ENCODE peak calls at places on chromosomes 5 and 9, in eight cellular contexts. G is left ventricle myocardium inferior, A is ovary, F is hepatocyte, K is neural progenitor cell, S is tibial artery, B is astrocyte, X is endodermal cell. J is an unnamed sample. For H3K4me1, the result is how much of the 10 kb centered on the place peaks cover.

GRCh38 chr9:18756712-18757125 is 276.3 kb downstream of the SAXO1 start:
- DNase-seq in F (no peak), G (no peak), S (no peak), K (no peak), X (no peak), A (no peak), B (no peak), J (no peak)

GRCh38 chr9:27865031-27865438 is 291.8 kb upstream of the C9orf72 start:
- DNase-seq in A (no peak), S (no peak), G (no peak), X (no peak), B (peak), F (no peak), K (no peak), J (no peak)

GRCh38 chr5:51380603-51381207 is 2.5 kb upstream of the ISL1 start:
- DNase-seq in G (no peak), B (no peak), X (peak), F (peak), K (peak), S (no peak), A (no peak), J (no peak)

GRCh38 chr9:121646992-121647391 is 4.4 kb upstream of the DAB2IP start:
- DNase-seq in X (no peak), S (no peak), K (no peak), A (no peak), B (no peak), F (no peak), G (no peak), J (no peak)

GRCh38 chr5:8944005-8944404 is 601.9 kb downstream of the SEMA5A start:
- DNase-seq in G (no peak), B (peak), F (no peak), S (no peak), A (no peak), K (no peak), X (no peak), J (no peak)

GRCh38 chr5:120304653-120305052 is 159.4 kb upstream of the PRR16 start:
- DNase-seq in K (no peak), X (no peak), B (peak), A (no peak), S (no peak), F (peak), G (no peak), J (no peak)

GRCh38 chr5:177604656-177605055 is 4.7 kb downstream of the B4GALT7 start:
- DNase-seq in A (no peak), B (no peak), X (no peak), K (no peak), F (no peak), S (no peak), G (no peak), J (no peak)

GRCh38 chr9:37926737-37927590 is 23.0 kb upstream of the SLC25A51 start:
- DNase-seq in X (no peak), B (no peak), G (no peak), S (no peak), K (no peak), F (no peak), A (no peak), J (peak)

GRCh38 chr9:131977074-131977838 is 102.4 kb downstream of the MED27 start:
- DNase-seq in F (no peak), K (no peak), B (no peak), S (no peak), G (no peak), X (no peak), A (no peak), J (no peak)

GRCh38 chr5:136033244-136033643 is 4.5 kb downstream of the TGFBI start:
- DNase-seq in G (no peak), K (no peak), F (no peak), S (no peak), B (no peak), X (no peak), A (no peak), J (no peak)

GRCh38 chr5:150295172-150295611 is 5.6 kb upstream of the CAMK2A start:
- DNase-seq in G (no peak), S (no peak), K (no peak), A (peak), X (no peak), F (peak), B (peak), J (no peak)

GRCh38 chr5:31122998-31123950 is 70.2 kb upstream of the CDH6 start:
- DNase-seq in G (no peak), F (no peak), X (no peak), A (no peak), S (no peak), K (no peak), B (peak), J (no peak)

GRCh38 chr5:125316913-125317545 is 570.6 kb upstream of the ZNF608 start:
- DNase-seq in K (peak), S (no peak), B (no peak), G (no peak), X (no peak), F (no peak), A (no peak), J (no peak)

GRCh38 chr9:114308361-114308950 is 14.4 kb upstream of the ORM1 start:
- DNase-seq in G (no peak), K (no peak), B (no peak), S (peak), A (peak), X (peak), F (no peak), J (no peak)

GRCh38 chr5:157571357-157571827 is 4.2 kb downstream of the ADAM19 start:
- DNase-seq in K (no peak), B (peak), F (peak), A (no peak), G (no peak), S (no peak), X (peak), J (no peak)

GRCh38 chr5:84383816-84384603 is 670 bp downstream of the EDIL3 start:
- DNase-seq in B (peak), S (peak), K (peak), A (peak), X (peak), G (no peak), F (peak), J (peak)
- H3K4me3 ChIP-seq in B (peak), S (peak), K (peak), A (peak), X (peak), G (peak), F (peak), J (peak)

DNA sequence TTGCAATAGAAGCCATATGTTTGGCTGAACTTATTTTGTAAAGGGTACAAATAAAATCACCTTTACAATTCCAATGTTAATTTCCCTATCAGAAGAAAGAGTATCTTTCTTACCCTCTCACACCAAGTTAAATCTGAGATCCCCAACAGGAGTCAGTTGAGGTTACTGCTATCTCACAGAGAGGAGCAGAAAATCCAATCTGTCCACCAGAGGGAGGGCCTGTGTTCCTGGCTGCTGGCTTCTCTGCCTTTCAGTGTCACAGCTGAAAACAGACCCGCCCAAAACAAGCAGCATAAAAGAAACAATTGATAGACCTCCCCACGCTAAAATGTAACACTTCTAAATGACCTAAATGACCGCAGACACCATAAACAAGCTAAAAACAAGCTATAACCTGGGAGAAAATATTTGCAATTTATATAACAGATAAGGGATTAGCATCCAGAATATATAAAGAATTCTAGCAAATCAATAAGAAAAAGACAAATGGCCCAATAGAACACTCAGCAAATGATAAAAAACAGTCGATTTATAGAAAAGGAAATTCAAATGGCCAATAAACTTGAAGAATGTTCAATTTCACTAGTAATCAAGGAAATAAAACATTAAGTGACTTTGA is 24.5 kb upstream of the MVB12B start:
- DNase-seq in K (peak), A (peak), X (peak), B (peak), G (peak), S (no peak), F (peak), J (no peak)
- H3K4me1 ChIP-seq in K (under half), A (under half), X (under half), B (under half), G (under half), S (under half), F (under half), J (under half)

GRCh38 chr9:21994996-21995651 is 533 bp downstream of the CDKN2B-AS1 start:
- DNase-seq in X (peak), G (peak), A (peak), F (peak), K (peak), B (peak), S (peak), J (peak)

GRCh38 chr9:21995652-21996275 is 1.2 kb downstream of the CDKN2B-AS1 start:
- DNase-seq in F (peak), A (peak), G (peak), X (peak), S (peak), K (peak), B (peak), J (peak)

GRCh38 chr9:21996858-21997257 is 2.3 kb downstream of the CDKN2B-AS1 start:
- DNase-seq in K (no peak), X (no peak), A (no peak), B (no peak), S (no peak), G (no peak), F (no peak), J (no peak)

GRCh38 chr9:21997480-21997879 is 2.9 kb downstream of the CDKN2B-AS1 start:
- DNase-seq in X (no peak), B (no peak), S (no peak), F (no peak), G (no peak), K (no peak), A (no peak), J (no peak)

DNA sequence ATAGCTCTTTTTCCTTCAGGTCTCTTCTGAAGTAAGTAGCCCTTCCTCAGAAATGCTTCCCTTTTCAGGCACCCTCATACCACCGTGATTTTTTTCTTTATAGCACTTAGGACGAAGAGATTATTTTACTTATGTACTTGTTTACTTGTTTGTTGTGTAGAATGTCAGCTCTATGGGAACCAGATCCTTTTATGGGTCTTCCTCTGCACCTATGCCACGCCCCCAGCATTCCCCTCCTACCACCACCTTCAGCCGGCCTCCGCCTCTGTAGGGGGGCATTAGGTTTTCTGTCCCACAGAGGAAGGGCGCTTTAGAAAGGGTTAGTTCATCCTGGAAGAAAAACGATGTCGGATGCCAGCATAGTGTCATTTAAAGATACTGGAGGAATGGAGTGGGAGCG is 1.8 kb downstream of the CDKN2B-AS1 start:
- DNase-seq in B (no peak), X (peak), S (no peak), A (no peak), K (peak), F (no peak), G (no peak), J (no peak)
- H3K4me3 ChIP-seq in B (peak), X (no peak), S (no peak), A (no peak), K (peak), F (no peak), G (no peak), J (no peak)

GRCh38 chr9:92947268-92948031 is at the start of gene FGD3:
- DNase-seq in X (peak), S (no peak), G (no peak), A (no peak), B (peak), K (peak), F (peak), J (no peak)

GRCh38 chr9:92950359-92950955 is 3.1 kb downstream of the FGD3 start:
- DNase-seq in B (no peak), X (no peak), F (no peak), K (no peak), S (no peak), A (no peak), G (no peak), J (no peak)

GRCh38 chr9:92948032-92948534 is 760 bp downstream of the FGD3 start:
- DNase-seq in S (no peak), A (no peak), F (no peak), G (no peak), X (no peak), B (no peak), K (no peak), J (no peak)

GRCh38 chr9:92949266-92949982 is 2.1 kb downstream of the FGD3 start:
- DNase-seq in A (no peak), B (no peak), S (no peak), K (no peak), F (no peak), G (no peak), X (no peak), J (no peak)

DNA sequence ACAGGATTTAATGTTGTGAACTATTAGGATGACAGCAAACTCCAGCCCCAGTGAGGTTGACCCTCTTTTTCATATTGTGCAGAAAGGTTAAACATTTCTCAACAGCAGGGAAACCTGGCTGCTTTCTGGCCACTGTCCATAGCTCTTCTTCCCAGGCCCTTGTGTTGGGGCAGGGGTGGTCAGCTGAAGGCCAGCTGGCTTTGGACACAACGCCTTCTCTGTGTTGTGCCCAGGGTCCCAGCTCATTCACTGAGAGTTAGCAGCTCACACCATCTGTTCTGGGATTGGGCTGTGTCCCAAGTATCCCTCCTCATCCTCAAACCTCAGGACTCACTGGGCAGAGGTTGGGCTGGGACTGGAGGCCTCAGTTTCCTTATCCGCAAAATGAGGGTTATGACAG is 1.3 kb downstream of the FGD3 start:
- DNase-seq in G (no peak), B (no peak), F (no peak), S (no peak), X (no peak), A (no peak), K (no peak), J (no peak)
- H3K4me1 ChIP-seq in G (under half), B (under half), F (under half), S (under half), X (under half), A (under half), K (under half), J (under half)

GRCh38 chr9:90802534-90802933 is 915 bp downstream of the SYK start:
- DNase-seq in F (no peak), A (no peak), G (no peak), K (no peak), S (no peak), X (no peak), B (no peak), J (no peak)

GRCh38 chr9:90799271-90799860 is 2.3 kb upstream of the SYK start:
- DNase-seq in K (no peak), S (no peak), B (no peak), A (no peak), G (no peak), X (no peak), F (no peak), J (no peak)

GRCh38 chr9:90801507-90802289 is at the start of gene SYK:
- DNase-seq in X (peak), F (peak), S (peak), B (no peak), A (no peak), K (peak), G (peak), J (peak)

GRCh38 chr9:90803860-90804593 is 2.4 kb downstream of the SYK start:
- DNase-seq in G (no peak), S (no peak), A (no peak), F (no peak), K (no peak), B (no peak), X (no peak), J (no peak)

GRCh38 chr9:90801175-90801506 is 478 bp upstream of the SYK start:
- DNase-seq in S (no peak), K (no peak), A (no peak), G (no peak), B (no peak), F (no peak), X (no peak), J (no peak)
- H3K4me3 ChIP-seq in S (peak), K (peak), A (peak), G (peak), B (no peak), F (peak), X (peak), J (peak)

DNA sequence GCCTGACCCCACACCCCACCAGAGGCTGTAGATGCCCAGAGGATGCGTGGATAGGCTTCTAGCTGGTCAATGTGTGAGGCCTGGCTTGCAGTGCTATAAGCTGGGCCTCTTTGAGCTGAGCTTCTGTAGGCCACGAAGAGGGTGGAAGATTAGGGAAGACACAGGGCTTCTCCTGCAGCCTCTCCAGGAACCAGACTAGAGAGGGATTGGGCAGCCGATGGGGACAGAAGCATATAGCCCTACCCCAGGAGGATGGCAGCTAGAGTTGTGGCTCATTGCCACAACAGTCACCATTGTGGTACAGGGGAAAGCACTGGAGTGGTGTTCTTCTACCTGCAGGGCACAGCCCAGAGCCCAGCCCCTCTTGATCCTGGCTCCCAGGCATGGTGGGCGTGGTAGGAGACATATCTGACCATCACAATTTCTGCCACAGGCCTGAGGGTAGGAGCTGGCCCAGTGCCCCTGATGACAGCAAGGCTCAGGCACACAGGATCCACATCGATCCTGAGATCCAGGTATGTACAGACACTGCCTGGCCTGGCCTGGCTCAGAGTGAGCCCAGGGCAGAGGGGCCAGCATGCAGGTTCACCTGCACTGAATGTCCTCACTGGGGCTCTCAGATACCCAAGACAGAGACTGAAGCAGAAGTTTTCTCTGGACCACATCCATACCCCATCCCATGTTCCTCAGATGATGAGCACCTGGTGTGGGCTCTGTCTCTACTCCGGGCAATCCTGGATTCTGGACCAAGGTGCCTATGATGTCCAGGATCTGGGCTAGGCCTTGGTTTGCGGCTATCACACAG is 8.7 kb downstream of the PDLIM4 start:
- DNase-seq in S (no peak), X (no peak), K (no peak), A (no peak), B (no peak), F (no peak), G (no peak), J (no peak)
- H3K4me1 ChIP-seq in S (under half), X (under half), K (under half), A (under half), B (half or more), F (under half), G (under half), J (under half)

GRCh38 chr5:133819977-133820471 is 148.4 kb downstream of the C5orf15 start:
- DNase-seq in K (no peak), F (no peak), X (no peak), B (no peak), S (peak), A (no peak), G (no peak), J (no peak)

GRCh38 chr5:133816791-133817190 is 151.6 kb downstream of the C5orf15 start:
- DNase-seq in X (no peak), B (no peak), S (peak), K (no peak), F (no peak), G (no peak), A (no peak), J (no peak)

GRCh38 chr5:133817456-133817855 is 151.0 kb downstream of the C5orf15 start:
- DNase-seq in F (no peak), S (peak), B (no peak), X (no peak), G (no peak), K (no peak), A (peak), J (no peak)

GRCh38 chr5:133818869-133819600 is 149.4 kb downstream of the C5orf15 start:
- DNase-seq in K (no peak), A (no peak), F (no peak), S (peak), G (no peak), X (peak), B (no peak), J (no peak)

GRCh38 chr5:133818031-133818431 is 150.4 kb downstream of the C5orf15 start:
- DNase-seq in S (peak), B (peak), X (no peak), G (peak), K (peak), F (peak), A (peak), J (peak)
- H3K4me3 ChIP-seq in S (no peak), B (no peak), X (no peak), G (no peak), K (no peak), F (no peak), A (no peak), J (no peak)

J was measured in heart left ventricle.